ENCODE peak calls at places on chromosomes 11 and 22, in four cellular contexts. C is tibial nerve, Z is endodermal cell, F is OCI-LY7. H is an unnamed sample.
A peak's percentile ranks its signal among the peaks of the same experiment; 100 is the strongest.

GRCh38 chr11:113849713-113850112 is 25.7 kb downstream of the USP28 start:
- DNase-seq in C (no peak), Z (peak; percentile 84), F (no peak), H (no peak)

GRCh38 chr22:43277091-43277490 is 66.1 kb downstream of the SCUBE1 start:
- DNase-seq in C (no peak), Z (no peak), F (no peak), H (no peak)

GRCh38 chr22:43841742-43842141 is 20.6 kb downstream of the SULT4A1 start:
- DNase-seq in C (no peak), Z (no peak), F (no peak), H (no peak)

GRCh38 chr11:64643258-64643881 is 52.4 kb downstream of the SLC22A12 start:
- DNase-seq in C (no peak), Z (peak; percentile 80), F (no peak), H (no peak)

GRCh38 chr11:109362059-109362458 is 59.9 kb upstream of the C11orf87 start:
- DNase-seq in C (no peak), Z (no peak), F (no peak), H (no peak)

GRCh38 chr11:102882389-102883024 is 7.7 kb upstream of the MMP12 start:
- DNase-seq in C (no peak), Z (no peak), F (no peak), H (no peak)

GRCh38 chr11:13290221-13290980 is 12.8 kb downstream of the BMAL1 start:
- DNase-seq in C (no peak), Z (no peak), F (no peak), H (no peak)

GRCh38 chr11:110527146-110527545 is 97.4 kb downstream of the FDX1 start:
- DNase-seq in C (no peak), Z (no peak), F (no peak), H (no peak)

GRCh38 chr11:27310182-27310581 is 52.8 kb downstream of the CCDC34 start:
- DNase-seq in C (no peak), Z (no peak), F (no peak), H (no peak)

GRCh38 chr11:123773959-123774358 is 19.6 kb upstream of the OR6X1 start:
- DNase-seq in C (no peak), Z (no peak), F (no peak), H (no peak)

GRCh38 chr11:130213143-130213978 is 53.8 kb downstream of the ST14 start:
- DNase-seq in C (peak; percentile 45), Z (peak; percentile 93), F (peak; percentile 71), H (no peak)

GRCh38 chr11:75275581-75275980 is 35.0 kb downstream of the TPBGL start:
- DNase-seq in C (no peak), Z (peak; percentile 65), F (peak; percentile 87), H (no peak)

GRCh38 chr22:50192825-50193204 is 7.1 kb downstream of the TRABD start:
- DNase-seq in C (no peak), Z (no peak), F (peak; percentile 60), H (no peak)

DNA sequence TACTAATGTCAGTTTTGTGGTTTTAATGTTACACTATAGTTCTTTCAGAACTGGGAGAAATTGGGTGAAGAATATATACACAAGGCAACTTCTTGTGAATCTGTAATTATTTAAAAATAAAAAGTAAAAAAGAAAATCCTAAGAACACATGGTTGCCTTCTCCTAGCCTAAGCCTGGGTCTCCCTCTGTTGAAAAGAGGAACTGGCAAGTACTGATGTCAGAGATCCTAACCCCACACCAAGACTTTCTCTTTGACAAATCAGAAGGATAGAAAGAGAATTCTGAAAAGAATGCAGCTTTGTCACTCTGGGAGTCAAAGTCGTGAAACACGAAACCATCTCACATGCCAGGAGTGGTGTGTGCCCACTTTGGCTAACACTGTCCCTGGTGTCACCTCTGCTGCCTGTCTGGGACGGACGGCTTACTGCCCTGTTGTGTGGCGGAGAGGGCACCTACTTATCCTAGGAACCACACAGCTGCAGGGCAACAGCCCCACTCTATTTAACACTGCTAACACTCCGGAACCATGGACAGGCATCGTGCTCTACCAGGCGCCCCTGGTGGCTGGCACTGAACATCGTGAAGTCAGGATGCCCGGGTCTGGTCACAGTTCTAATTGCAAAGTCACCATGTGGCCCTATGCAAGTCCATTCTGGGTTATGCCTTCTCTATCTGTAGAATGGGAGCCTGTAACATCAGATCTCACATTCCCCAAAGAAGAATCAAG is 108.8 kb upstream of the CD82 start:
- DNase-seq in C (no peak), Z (peak; percentile 64), F (no peak), H (no peak)
- TF ChIP-seq CTCF in C (no peak), Z (peak; percentile 56), F (peak; percentile 54), H (peak; percentile 37)

DNA sequence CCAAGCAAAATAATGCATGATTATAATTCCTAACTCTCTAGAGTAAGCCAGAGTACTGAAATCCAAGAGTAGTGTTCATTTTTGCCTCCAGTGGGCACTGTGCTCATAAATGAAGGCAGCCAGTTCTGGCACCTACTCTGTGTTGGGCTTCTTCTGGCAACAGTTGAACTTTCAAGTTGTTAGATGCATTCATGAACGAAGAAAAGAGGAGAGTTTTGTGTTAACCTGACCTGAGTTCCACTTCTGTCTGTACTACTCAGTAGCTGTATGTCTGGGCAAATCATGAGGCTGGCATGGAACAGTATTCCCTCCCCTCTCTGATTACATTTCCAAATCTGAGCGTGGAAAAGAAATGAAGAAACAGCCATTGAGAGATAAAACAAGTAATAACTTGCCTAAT is 20.3 kb upstream of the TENM4 start:
- DNase-seq in C (peak; percentile 34), Z (peak; percentile 77), F (no peak), H (no peak)
- H3K4me3 ChIP-seq in C (no peak overlapping the region), Z (no peak overlapping the region), F (no peak overlapping the region), H (no peak overlapping the region)

DNA sequence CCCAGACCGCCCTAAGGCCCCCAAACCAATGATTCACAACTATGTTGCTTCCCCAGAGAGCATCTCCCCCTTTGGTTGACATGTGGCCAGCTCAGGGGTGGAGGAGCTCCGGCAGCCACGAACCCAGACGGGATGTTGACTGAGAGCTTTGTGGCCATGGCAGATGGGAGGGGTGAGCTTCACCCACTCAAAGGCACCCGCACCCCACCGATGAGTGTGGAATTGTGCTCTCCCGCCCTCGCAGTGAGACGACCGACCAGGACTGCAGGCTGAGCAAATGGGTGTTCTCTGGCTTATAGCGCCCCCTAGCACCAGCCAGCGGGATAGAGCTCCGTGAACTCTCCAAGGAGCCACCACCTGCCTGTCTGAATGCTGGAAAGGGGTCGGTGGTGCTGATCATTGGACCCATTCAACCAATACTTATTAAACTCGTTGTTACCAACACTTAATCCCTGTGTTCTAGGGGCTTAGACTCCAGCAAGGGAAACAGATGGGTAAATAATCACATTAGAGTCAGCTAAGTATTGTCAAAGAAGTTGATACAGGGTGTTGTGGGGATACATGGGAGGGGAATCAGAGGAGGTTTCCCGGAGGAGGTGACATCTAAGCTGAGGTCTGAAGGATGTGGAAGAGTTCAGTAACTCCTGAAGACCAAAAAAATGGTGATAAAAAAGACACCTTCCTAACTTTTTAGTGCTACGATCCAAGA is 4.5 kb upstream of the TIMP3 start:
- DNase-seq in C (peak; percentile 83), Z (peak; percentile 87), F (peak; percentile 43), H (peak; percentile 55)
- TF ChIP-seq CTCF in C (peak; percentile 90), Z (peak; percentile 94), F (peak; percentile 89), H (peak; percentile 93)

GRCh38 chr11:69773626-69774353 is 1.4 kb downstream of the FGF4 start:
- DNase-seq in C (no peak), Z (peak; percentile 68), F (no peak), H (no peak)

GRCh38 chr11:69774354-69775162 is 583 bp downstream of the FGF4 start:
- DNase-seq in C (no peak), Z (peak; percentile 80), F (no peak), H (no peak)

GRCh38 chr11:69771466-69771865 is 3.7 kb downstream of the FGF4 start:
- DNase-seq in C (no peak), Z (peak; percentile 22), F (no peak), H (no peak)

GRCh38 chr11:69772646-69773045 is 2.5 kb downstream of the FGF4 start:
- DNase-seq in C (no peak), Z (peak; percentile 42), F (no peak), H (no peak)

GRCh38 chr11:69770525-69770924 is 4.6 kb downstream of the FGF4 start:
- DNase-seq in C (no peak), Z (peak; percentile 79), F (no peak), H (no peak)
- H3K4me3 ChIP-seq in C (no peak overlapping the region), Z (no peak overlapping the region), F (no peak overlapping the region), H (no peak overlapping the region)